ENCODE peak calls at places on chromosomes 4 and X, in eight cellular contexts. One of them, this sample, is unnamed.

GRCh38 chr4:99723555-99724450 is 66.2 kb upstream of the C4orf54 start:
- DNase-seq in heart right ventricle: peak; percentile 55
- DNase-seq in thyroid gland: peak; percentile 91
- DNase-seq in thoracic aorta: peak; percentile 6
- DNase-seq in GM06990: no peak
- DNase-seq in fibroblast of lung: peak; percentile 85
- DNase-seq in adrenal gland: peak; percentile 92
- DNase-seq in transverse colon: peak; percentile 76
- DNase-seq in this sample: peak; percentile 68

GRCh38 chr4:48746608-48747374 is 33.3 kb downstream of the FRYL start:
- DNase-seq in heart right ventricle: no peak
- DNase-seq in thyroid gland: no peak
- DNase-seq in thoracic aorta: no peak
- DNase-seq in GM06990: no peak
- DNase-seq in fibroblast of lung: no peak
- DNase-seq in adrenal gland: no peak
- DNase-seq in transverse colon: no peak
- DNase-seq in this sample: no peak

GRCh38 chr4:37767546-37767945 is 58.9 kb upstream of the PGM2 start:
- DNase-seq in heart right ventricle: peak; percentile 63
- DNase-seq in thyroid gland: peak; percentile 58
- DNase-seq in thoracic aorta: no peak
- DNase-seq in GM06990: no peak
- DNase-seq in fibroblast of lung: peak; percentile 68
- DNase-seq in adrenal gland: peak; percentile 74
- DNase-seq in transverse colon: peak; percentile 57
- DNase-seq in this sample: peak; percentile 35

GRCh38 chr4:2357821-2358745 is 60.4 kb downstream of the ZFYVE28 start:
- DNase-seq in heart right ventricle: no peak
- DNase-seq in thyroid gland: no peak
- DNase-seq in thoracic aorta: no peak
- DNase-seq in GM06990: no peak
- DNase-seq in fibroblast of lung: no peak
- DNase-seq in adrenal gland: no peak
- DNase-seq in transverse colon: peak; percentile 5
- DNase-seq in this sample: no peak

GRCh38 chrX:44568196-44568595 is 25.5 kb upstream of the FUNDC1 start:
- DNase-seq in heart right ventricle: no peak
- DNase-seq in thyroid gland: no peak
- DNase-seq in thoracic aorta: no peak
- DNase-seq in GM06990: no peak
- DNase-seq in fibroblast of lung: peak; percentile 2
- DNase-seq in adrenal gland: no peak
- DNase-seq in transverse colon: no peak
- DNase-seq in this sample: no peak

GRCh38 chr4:124437853-124438495 is 274.6 kb downstream of the ANKRD50 start:
- DNase-seq in heart right ventricle: no peak
- DNase-seq in thyroid gland: no peak
- DNase-seq in thoracic aorta: no peak
- DNase-seq in GM06990: no peak
- DNase-seq in fibroblast of lung: no peak
- DNase-seq in adrenal gland: no peak
- DNase-seq in transverse colon: peak; percentile 19
- DNase-seq in this sample: no peak

GRCh38 chr4:110867251-110867960 is 244.5 kb upstream of the PITX2 start:
- DNase-seq in heart right ventricle: no peak
- DNase-seq in thyroid gland: no peak
- DNase-seq in thoracic aorta: no peak
- DNase-seq in GM06990: peak; percentile 17
- DNase-seq in fibroblast of lung: no peak
- DNase-seq in adrenal gland: no peak
- DNase-seq in transverse colon: no peak
- DNase-seq in this sample: no peak

GRCh38 chr4:40984051-40984450 is 230.3 kb downstream of the APBB2 start:
- DNase-seq in heart right ventricle: no peak
- DNase-seq in thyroid gland: peak; percentile 92
- DNase-seq in thoracic aorta: no peak
- DNase-seq in GM06990: no peak
- DNase-seq in fibroblast of lung: peak; percentile 39
- DNase-seq in adrenal gland: peak; percentile 37
- DNase-seq in transverse colon: no peak
- DNase-seq in this sample: no peak

GRCh38 chr4:152778656-152779512 is 646 bp downstream of the TIGD4 start:
- DNase-seq in heart right ventricle: peak; percentile 9
- DNase-seq in thyroid gland: peak; percentile 5
- DNase-seq in thoracic aorta: no peak
- DNase-seq in GM06990: no peak
- DNase-seq in fibroblast of lung: no peak
- DNase-seq in adrenal gland: peak; percentile 7
- DNase-seq in transverse colon: peak; percentile 32
- DNase-seq in this sample: no peak

GRCh38 chr4:93157984-93158383 is 670.6 kb upstream of the ATOH1 start:
- DNase-seq in heart right ventricle: no peak
- DNase-seq in thyroid gland: no peak
- DNase-seq in thoracic aorta: no peak
- DNase-seq in GM06990: no peak
- DNase-seq in fibroblast of lung: no peak
- DNase-seq in adrenal gland: no peak
- DNase-seq in transverse colon: no peak
- DNase-seq in this sample: no peak
- TF ChIP-seq CTCF in heart right ventricle: no peak
- TF ChIP-seq CTCF in thyroid gland: no peak
- TF ChIP-seq CTCF in thoracic aorta: no peak
- TF ChIP-seq CTCF in GM06990: no peak
- TF ChIP-seq CTCF in fibroblast of lung: no peak
- TF ChIP-seq CTCF in adrenal gland: peak; percentile 9
- TF ChIP-seq CTCF in transverse colon: no peak
- TF ChIP-seq CTCF in this sample: peak; percentile 21

GRCh38 chrX:40177942-40178715 is 80.4 kb upstream of the BCOR start:
- DNase-seq in heart right ventricle: no peak
- DNase-seq in thyroid gland: no peak
- DNase-seq in thoracic aorta: no peak
- DNase-seq in GM06990: no peak
- DNase-seq in fibroblast of lung: no peak
- DNase-seq in adrenal gland: no peak
- DNase-seq in transverse colon: no peak
- DNase-seq in this sample: no peak

GRCh38 chrX:40176256-40176978 is 78.7 kb upstream of the BCOR start:
- DNase-seq in heart right ventricle: peak; percentile 77
- DNase-seq in thyroid gland: peak; percentile 67
- DNase-seq in thoracic aorta: no peak
- DNase-seq in GM06990: peak; percentile 85
- DNase-seq in fibroblast of lung: peak; percentile 32
- DNase-seq in adrenal gland: peak; percentile 67
- DNase-seq in transverse colon: peak; percentile 78
- DNase-seq in this sample: no peak

GRCh38 chrX:40175416-40176255 is 77.9 kb upstream of the BCOR start:
- DNase-seq in heart right ventricle: peak; percentile 75
- DNase-seq in thyroid gland: peak; percentile 83
- DNase-seq in thoracic aorta: no peak
- DNase-seq in GM06990: peak; percentile 92
- DNase-seq in fibroblast of lung: peak; percentile 57
- DNase-seq in adrenal gland: peak; percentile 85
- DNase-seq in transverse colon: peak; percentile 80
- DNase-seq in this sample: no peak

GRCh38 chrX:40177489-40177888 is 79.7 kb upstream of the BCOR start:
- DNase-seq in heart right ventricle: no peak
- DNase-seq in thyroid gland: no peak
- DNase-seq in thoracic aorta: no peak
- DNase-seq in GM06990: no peak
- DNase-seq in fibroblast of lung: no peak
- DNase-seq in adrenal gland: no peak
- DNase-seq in transverse colon: no peak
- DNase-seq in this sample: no peak

GRCh38 chrX:40176979-40177430 is 79.2 kb upstream of the BCOR start:
- DNase-seq in heart right ventricle: no peak
- DNase-seq in thyroid gland: peak; percentile 47
- DNase-seq in thoracic aorta: no peak
- DNase-seq in GM06990: no peak
- DNase-seq in fibroblast of lung: peak; percentile 29
- DNase-seq in adrenal gland: peak; percentile 72
- DNase-seq in transverse colon: no peak
- DNase-seq in this sample: no peak
- H3K4me3 ChIP-seq in heart right ventricle: peak overlapping the region; percentile 63
- H3K4me3 ChIP-seq in thyroid gland: no peak overlapping the region
- H3K4me3 ChIP-seq in thoracic aorta: peak overlapping the region; percentile 81
- H3K4me3 ChIP-seq in GM06990: peak overlapping the region; percentile 65
- H3K4me3 ChIP-seq in fibroblast of lung: no peak overlapping the region
- H3K4me3 ChIP-seq in adrenal gland: peak overlapping the region; percentile 34
- H3K4me3 ChIP-seq in transverse colon: peak overlapping the region; percentile 51
- H3K4me3 ChIP-seq in this sample: peak overlapping the region; percentile 49

GRCh38 chr4:15063341-15063740 is 61.1 kb downstream of the CPEB2 start:
- DNase-seq in heart right ventricle: no peak
- DNase-seq in thyroid gland: no peak
- DNase-seq in thoracic aorta: no peak
- DNase-seq in GM06990: no peak
- DNase-seq in fibroblast of lung: no peak
- DNase-seq in adrenal gland: no peak
- DNase-seq in transverse colon: no peak
- DNase-seq in this sample: no peak

GRCh38 chr4:15068298-15068697 is 66.0 kb downstream of the CPEB2 start:
- DNase-seq in heart right ventricle: no peak
- DNase-seq in thyroid gland: no peak
- DNase-seq in thoracic aorta: no peak
- DNase-seq in GM06990: no peak
- DNase-seq in fibroblast of lung: no peak
- DNase-seq in adrenal gland: no peak
- DNase-seq in transverse colon: no peak
- DNase-seq in this sample: no peak

GRCh38 chr4:15066140-15066539 is 63.9 kb downstream of the CPEB2 start:
- DNase-seq in heart right ventricle: no peak
- DNase-seq in thyroid gland: no peak
- DNase-seq in thoracic aorta: no peak
- DNase-seq in GM06990: no peak
- DNase-seq in fibroblast of lung: no peak
- DNase-seq in adrenal gland: no peak
- DNase-seq in transverse colon: no peak
- DNase-seq in this sample: no peak

GRCh38 chr4:15065516-15065915 is 63.2 kb downstream of the CPEB2 start:
- DNase-seq in heart right ventricle: no peak
- DNase-seq in thyroid gland: no peak
- DNase-seq in thoracic aorta: no peak
- DNase-seq in GM06990: no peak
- DNase-seq in fibroblast of lung: no peak
- DNase-seq in adrenal gland: no peak
- DNase-seq in transverse colon: no peak
- DNase-seq in this sample: no peak
- H3K36me3 ChIP-seq in heart right ventricle: peaks cover 12% of the 10 kb centered on the region
- H3K36me3 ChIP-seq in thyroid gland: peaks cover 14% of the 10 kb centered on the region
- H3K36me3 ChIP-seq in thoracic aorta: peaks cover 4% of the 10 kb centered on the region
- H3K36me3 ChIP-seq in GM06990: peaks cover 3% of the 10 kb centered on the region
- H3K36me3 ChIP-seq in fibroblast of lung: peaks cover 10% of the 10 kb centered on the region
- H3K36me3 ChIP-seq in adrenal gland: no peaks in the 10 kb centered on the region
- H3K36me3 ChIP-seq in transverse colon: peaks cover 36% of the 10 kb centered on the region
- H3K36me3 ChIP-seq in this sample: peaks cover 1% of the 10 kb centered on the region

GRCh38 chr4:73836373-73837269 is at the start of gene CXCL6:
- DNase-seq in heart right ventricle: no peak
- DNase-seq in thyroid gland: peak; percentile 39
- DNase-seq in thoracic aorta: no peak
- DNase-seq in GM06990: no peak
- DNase-seq in fibroblast of lung: peak; percentile 36
- DNase-seq in adrenal gland: no peak
- DNase-seq in transverse colon: peak; percentile 28
- DNase-seq in this sample: no peak
- TF ChIP-seq CTCF in heart right ventricle: no peak
- TF ChIP-seq CTCF in thyroid gland: no peak
- TF ChIP-seq CTCF in thoracic aorta: no peak
- TF ChIP-seq CTCF in GM06990: no peak
- TF ChIP-seq CTCF in fibroblast of lung: no peak
- TF ChIP-seq CTCF in adrenal gland: no peak
- TF ChIP-seq CTCF in transverse colon: no peak
- TF ChIP-seq CTCF in this sample: no peak

DNA sequence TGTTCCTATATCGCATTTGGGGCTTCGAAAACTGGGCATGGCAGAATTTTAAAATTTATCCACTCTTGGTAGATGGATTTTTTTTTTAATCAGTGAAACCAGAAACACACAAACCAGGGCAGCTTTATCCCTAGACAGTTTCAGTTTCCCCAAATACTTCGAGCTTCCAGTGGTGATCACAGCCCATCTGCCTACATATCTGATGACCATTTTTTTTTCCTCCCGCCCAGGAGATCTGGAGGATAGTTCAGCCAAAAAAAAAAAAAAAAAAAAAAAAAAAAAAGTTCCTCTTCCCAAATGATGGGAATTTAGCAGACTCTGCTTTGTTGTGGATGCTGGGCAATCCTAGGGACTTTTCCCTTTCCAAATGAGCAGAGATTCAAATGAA is 1.0 kb upstream of the TBC1D9 start:
- DNase-seq in heart right ventricle: no peak
- DNase-seq in thyroid gland: no peak
- DNase-seq in thoracic aorta: no peak
- DNase-seq in GM06990: no peak
- DNase-seq in fibroblast of lung: no peak
- DNase-seq in adrenal gland: no peak
- DNase-seq in transverse colon: no peak
- DNase-seq in this sample: no peak
- H3K4me3 ChIP-seq in heart right ventricle: peak overlapping the region; percentile 71
- H3K4me3 ChIP-seq in thyroid gland: no peak overlapping the region
- H3K4me3 ChIP-seq in thoracic aorta: peak overlapping the region; percentile 86
- H3K4me3 ChIP-seq in GM06990: no peak overlapping the region
- H3K4me3 ChIP-seq in fibroblast of lung: peak overlapping the region; percentile 70
- H3K4me3 ChIP-seq in adrenal gland: peak overlapping the region; percentile 50
- H3K4me3 ChIP-seq in transverse colon: peak overlapping the region; percentile 79
- H3K4me3 ChIP-seq in this sample: peak overlapping the region; percentile 96

DNA sequence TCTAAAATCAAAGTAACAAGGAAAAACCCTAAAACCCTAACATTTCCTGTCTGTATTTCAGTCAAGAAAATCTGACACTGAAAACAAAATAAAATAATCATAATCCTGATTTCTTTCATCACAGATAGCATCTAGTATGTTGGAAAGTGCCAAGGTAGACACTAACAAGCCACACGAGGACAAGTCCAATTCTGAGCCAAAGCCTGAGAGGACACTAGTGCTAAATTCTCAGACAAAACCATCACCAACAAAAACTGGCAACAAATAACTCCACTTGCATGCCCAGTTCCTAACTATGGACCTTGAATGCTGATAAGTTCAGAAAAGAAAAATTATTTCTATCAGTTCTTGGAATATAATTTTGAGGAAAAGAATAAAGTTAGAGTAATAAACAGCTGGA is 113.7 kb downstream of the MANBA start:
- DNase-seq in heart right ventricle: no peak
- DNase-seq in thyroid gland: no peak
- DNase-seq in thoracic aorta: no peak
- DNase-seq in GM06990: no peak
- DNase-seq in fibroblast of lung: no peak
- DNase-seq in adrenal gland: peak; percentile 29
- DNase-seq in transverse colon: no peak
- DNase-seq in this sample: no peak
- H3K36me3 ChIP-seq in heart right ventricle: peaks cover 16% of the 10 kb centered on the region
- H3K36me3 ChIP-seq in thyroid gland: peaks cover 9% of the 10 kb centered on the region
- H3K36me3 ChIP-seq in thoracic aorta: no peaks in the 10 kb centered on the region
- H3K36me3 ChIP-seq in GM06990: no peaks in the 10 kb centered on the region
- H3K36me3 ChIP-seq in fibroblast of lung: no peaks in the 10 kb centered on the region
- H3K36me3 ChIP-seq in adrenal gland: no peaks in the 10 kb centered on the region
- H3K36me3 ChIP-seq in transverse colon: peaks cover 22% of the 10 kb centered on the region
- H3K36me3 ChIP-seq in this sample: no peaks in the 10 kb centered on the region

GRCh38 chr4:168832746-168833575 is 177.1 kb downstream of the CBR4 start:
- DNase-seq in heart right ventricle: peak; percentile 42
- DNase-seq in thyroid gland: peak; percentile 51
- DNase-seq in thoracic aorta: no peak
- DNase-seq in GM06990: no peak
- DNase-seq in fibroblast of lung: peak; percentile 46
- DNase-seq in adrenal gland: peak; percentile 47
- DNase-seq in transverse colon: peak; percentile 19
- DNase-seq in this sample: no peak
- TF ChIP-seq CTCF in heart right ventricle: peak; percentile 21
- TF ChIP-seq CTCF in thyroid gland: no peak
- TF ChIP-seq CTCF in thoracic aorta: peak; percentile 18
- TF ChIP-seq CTCF in GM06990: peak; percentile 36
- TF ChIP-seq CTCF in fibroblast of lung: no peak
- TF ChIP-seq CTCF in adrenal gland: no peak
- TF ChIP-seq CTCF in transverse colon: no peak
- TF ChIP-seq CTCF in this sample: peak; percentile 48

GRCh38 chr4:140603286-140603685 is 34.5 kb upstream of the UCP1 start:
- DNase-seq in heart right ventricle: peak; percentile 64
- DNase-seq in thyroid gland: no peak
- DNase-seq in thoracic aorta: no peak
- DNase-seq in GM06990: no peak
- DNase-seq in fibroblast of lung: no peak
- DNase-seq in adrenal gland: no peak
- DNase-seq in transverse colon: no peak
- DNase-seq in this sample: no peak
- H3K4me3 ChIP-seq in heart right ventricle: no peak overlapping the region
- H3K4me3 ChIP-seq in thyroid gland: no peak overlapping the region
- H3K4me3 ChIP-seq in thoracic aorta: no peak overlapping the region
- H3K4me3 ChIP-seq in GM06990: no peak overlapping the region
- H3K4me3 ChIP-seq in fibroblast of lung: no peak overlapping the region
- H3K4me3 ChIP-seq in adrenal gland: no peak overlapping the region
- H3K4me3 ChIP-seq in transverse colon: no peak overlapping the region
- H3K4me3 ChIP-seq in this sample: no peak overlapping the region